ENCODE peak calls at places on chromosomes 1 and 21, in ten cellular contexts. Y, O, F, Z, E, V, R, N, B and X are unnamed samples.

GRCh38 chr1:233327938-233328660 is 575 bp downstream of the MAP3K21 start:
- DNase-seq in V (no peak), R (peak; percentile 57), N (peak; percentile 10), Y (peak; percentile 74), E (no peak), O (peak; percentile 17), B (peak; percentile 27), F (no peak), Z (peak; percentile 33), X (no peak)

GRCh38 chr1:183282101-183282855 is 96.2 kb downstream of the LAMC2 start:
- DNase-seq in V (no peak), F (no peak), Z (no peak), E (no peak), Y (no peak), O (no peak), B (no peak), N (no peak), R (no peak), X (no peak)

GRCh38 chr1:108703939-108704338 is 8.8 kb upstream of the FNDC7 start:
- DNase-seq in E (no peak), R (peak; percentile 24), O (no peak), N (no peak), Y (no peak), F (no peak), B (no peak), V (no peak), Z (peak; percentile 21), X (no peak)

GRCh38 chr1:192261476-192261875 is 55.3 kb upstream of the RGS21 start:
- DNase-seq in E (no peak), V (no peak), R (no peak), Y (no peak), F (no peak), Z (no peak), O (no peak), N (no peak), B (no peak), X (peak; percentile 48)

GRCh38 chr1:66927528-66927927 is 2.7 kb downstream of the MIER1 start:
- DNase-seq in N (no peak), F (no peak), R (no peak), E (no peak), V (no peak), O (no peak), Z (no peak), B (no peak), Y (no peak), X (no peak)

GRCh38 chr21:44844256-44844655 is 26.4 kb upstream of the SUMO3 start:
- DNase-seq in Z (no peak), O (no peak), F (no peak), B (no peak), Y (no peak), V (no peak), E (no peak), N (no peak), R (no peak), X (no peak)

GRCh38 chr1:33346921-33347649 is 26.2 kb upstream of the A3GALT2 start:
- DNase-seq in V (peak; percentile 68), F (peak; percentile 88), Z (no peak), O (peak; percentile 87), E (peak; percentile 94), B (peak; percentile 63), Y (no peak), R (peak; percentile 89), N (no peak), X (peak; percentile 94)

GRCh38 chr21:29187939-29188338 is 57.5 kb downstream of the MAP3K7CL start:
- DNase-seq in Z (no peak), B (no peak), E (peak; percentile 66), V (peak; percentile 69), N (no peak), R (peak; percentile 84), F (peak; percentile 86), Y (no peak), O (peak; percentile 78), X (peak; percentile 92)

GRCh38 chr1:155092641-155093040 is 14.0 kb downstream of the EFNA3 start:
- DNase-seq in B (no peak), R (no peak), Z (no peak), F (no peak), V (no peak), Y (peak; percentile 10), E (no peak), O (no peak), N (no peak), X (no peak)

GRCh38 chr1:184509105-184509504 is 122.3 kb downstream of the C1orf21 start:
- DNase-seq in V (no peak), O (no peak), N (no peak), E (no peak), F (no peak), R (no peak), B (no peak), Z (no peak), Y (no peak), X (no peak)

GRCh38 chr1:227321035-227321434 is 2.7 kb upstream of the CDC42BPA start:
- DNase-seq in V (no peak), B (no peak), R (no peak), Y (no peak), O (no peak), N (no peak), E (no peak), F (no peak), Z (no peak), X (no peak)

GRCh38 chr1:235090406-235091069 is 38.1 kb downstream of the TOMM20 start:
- DNase-seq in V (no peak), E (peak; percentile 82), Z (no peak), B (no peak), O (no peak), F (peak; percentile 67), R (no peak), N (no peak), Y (no peak), X (no peak)
- TF ChIP-seq CTCF in V (no peak), E (no peak), Z (no peak), B (no peak), O (no peak), F (no peak), R (no peak), N (no peak), Y (no peak), X (no peak)

GRCh38 chr21:27647401-27647800 is 680.5 kb upstream of the ADAMTS5 start:
- DNase-seq in B (no peak), R (peak; percentile 40), O (no peak), E (no peak), V (no peak), Z (no peak), Y (no peak), N (no peak), F (no peak), X (peak; percentile 58)

GRCh38 chr21:27649323-27649722 is 682.4 kb upstream of the ADAMTS5 start:
- DNase-seq in Y (no peak), F (no peak), E (no peak), B (no peak), R (peak; percentile 88), O (peak; percentile 17), V (no peak), N (no peak), Z (no peak), X (peak; percentile 91)

GRCh38 chr21:27648560-27648959 is 681.7 kb upstream of the ADAMTS5 start:
- DNase-seq in B (no peak), R (peak; percentile 85), O (peak; percentile 16), F (no peak), V (no peak), N (no peak), Y (no peak), Z (no peak), E (no peak), X (peak; percentile 96)

GRCh38 chr21:27647921-27648320 is 681.0 kb upstream of the ADAMTS5 start:
- DNase-seq in E (no peak), R (no peak), Z (no peak), N (no peak), V (no peak), B (no peak), O (no peak), F (no peak), Y (no peak), X (peak; percentile 54)

DNA sequence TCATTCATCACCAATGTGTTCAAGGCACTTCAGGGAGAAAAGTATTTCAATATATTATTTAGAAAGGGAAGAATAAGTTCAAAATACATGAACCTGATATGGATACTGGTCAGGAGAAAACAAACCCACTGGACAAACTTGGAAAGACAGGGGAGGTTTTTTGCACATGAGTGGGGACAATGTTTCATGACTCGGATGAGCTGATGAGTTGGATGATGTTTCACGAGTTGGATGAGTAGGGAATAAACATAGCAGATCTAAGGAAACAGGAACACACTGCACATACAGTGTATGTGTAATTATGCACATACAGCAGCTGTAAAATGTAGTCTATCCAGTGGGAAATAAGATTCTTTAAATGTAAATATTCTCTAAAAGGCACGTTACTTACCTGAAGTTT is 682.9 kb upstream of the ADAMTS5 start:
- DNase-seq in O (no peak), N (no peak), F (no peak), B (no peak), R (peak; percentile 40), V (no peak), Y (no peak), Z (no peak), E (no peak), X (no peak)
- TF ChIP-seq CTCF in O (no peak), N (no peak), F (no peak), B (no peak), R (no peak), V (no peak), Y (no peak), Z (no peak), E (no peak), X (no peak)

DNA sequence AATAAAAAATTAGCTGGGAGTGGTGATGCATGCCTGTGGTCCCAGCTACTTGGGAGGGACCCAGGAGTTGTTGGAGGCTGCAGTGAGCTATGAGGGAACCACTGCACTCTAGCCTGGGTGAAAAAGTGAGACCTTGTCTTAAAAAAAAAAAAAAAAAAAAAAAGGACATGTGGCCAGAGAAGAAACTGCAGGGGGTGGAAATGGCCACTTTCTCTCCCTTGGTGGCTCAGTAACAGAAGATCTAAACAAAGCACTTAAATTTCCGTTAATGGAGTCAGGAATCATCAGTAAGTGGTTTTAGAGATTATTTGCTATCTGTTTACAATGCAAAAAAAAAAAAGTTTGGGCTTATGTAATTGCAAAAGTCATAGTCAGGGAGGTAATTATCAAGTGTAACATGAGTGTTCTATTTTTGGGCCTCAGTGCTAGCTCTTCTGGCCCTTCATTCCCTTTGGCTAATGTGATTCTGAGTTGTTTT is 19.3 kb upstream of the OPRD1 start:
- DNase-seq in Y (no peak), R (no peak), N (no peak), V (no peak), O (no peak), Z (no peak), E (no peak), B (no peak), F (no peak), X (no peak)
- TF ChIP-seq CTCF in Y (no peak), R (no peak), N (peak; percentile 17), V (no peak), O (no peak), Z (peak; percentile 13), E (no peak), B (peak; percentile 17), F (no peak), X (peak; percentile 1)

DNA sequence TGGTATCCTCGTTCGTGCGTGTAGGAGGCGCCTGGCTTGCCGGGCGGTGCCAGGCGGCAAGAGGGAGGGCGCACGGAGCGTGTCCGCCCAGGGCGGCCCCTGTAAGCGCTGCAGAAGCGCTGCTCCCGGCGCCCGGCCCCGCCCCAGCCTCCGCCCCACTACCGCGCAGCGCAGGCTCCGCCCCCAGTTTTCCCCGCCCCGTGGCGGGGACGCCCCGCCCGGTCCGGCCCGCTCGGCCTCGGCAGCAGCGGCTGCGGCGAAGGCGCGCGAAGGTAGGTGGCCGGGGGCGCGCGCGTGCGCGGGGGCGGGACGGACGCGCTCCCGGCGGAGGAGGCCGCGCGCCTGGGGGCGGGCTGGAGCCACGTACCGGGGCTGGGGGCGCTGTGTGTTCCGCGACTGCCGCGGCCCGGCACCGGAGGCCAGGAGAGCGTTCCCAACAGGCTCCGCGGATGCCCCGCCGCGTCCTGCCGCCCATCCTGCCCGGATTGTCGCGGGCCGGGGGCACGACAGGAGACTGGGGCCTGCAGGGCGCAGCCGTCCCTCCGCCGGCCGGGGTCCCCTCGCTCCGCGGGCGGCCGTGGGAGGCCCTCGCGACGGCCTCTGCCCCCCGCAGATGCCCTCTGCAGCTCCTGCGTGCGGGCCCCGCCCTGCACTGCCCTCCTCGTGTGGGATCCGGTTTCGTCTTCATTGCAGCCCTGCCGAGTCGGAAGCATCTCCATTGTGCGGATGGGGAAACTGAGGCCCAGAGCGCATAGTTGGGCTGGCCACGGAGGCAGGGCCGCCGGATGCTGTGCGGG is 7.7 kb upstream of the CROCC start:
- DNase-seq in E (peak; percentile 77), N (peak; percentile 90), Y (peak; percentile 100), F (peak; percentile 97), B (peak; percentile 93), O (peak; percentile 99), V (peak; percentile 92), Z (peak; percentile 90), R (peak; percentile 90), X (peak; percentile 99)
- TF ChIP-seq CTCF in E (peak; percentile 37), N (no peak), Y (no peak), F (no peak), B (no peak), O (peak; percentile 11), V (no peak), Z (peak; percentile 2), R (no peak), X (no peak)